ENCODE peak calls at places on chromosomes 1 and 21, in eight cellular contexts. J, W, V, C, H, Y, O and B are unnamed samples.

GRCh38 chr1:63575340-63575826 is 17.8 kb upstream of the PGM1 start:
- DNase-seq in Y (no peak), H (no peak), W (no peak), O (peak), C (no peak), J (no peak), V (peak), B (peak)

GRCh38 chr1:243595527-243596206 is 254.4 kb downstream of the AKT3 start:
- DNase-seq in H (no peak), O (no peak), Y (no peak), J (no peak), W (no peak), C (no peak), V (no peak), B (no peak)

GRCh38 chr1:229095325-229095724 is 175.6 kb upstream of the RAB4A start:
- DNase-seq in C (no peak), J (no peak), O (no peak), V (no peak), W (no peak), Y (no peak), H (no peak), B (no peak)

GRCh38 chr21:21101911-21102310 is 103.7 kb downstream of the NCAM2 start:
- DNase-seq in Y (no peak), W (no peak), C (no peak), V (peak), H (no peak), J (no peak), O (no peak), B (peak)

GRCh38 chr1:10644307-10645128 is 151.9 kb downstream of the CASZ1 start:
- DNase-seq in J (no peak), V (no peak), O (no peak), H (no peak), W (no peak), C (no peak), Y (no peak), B (peak)

GRCh38 chr1:37599940-37600339 is 4.2 kb upstream of the GNL2 start:
- DNase-seq in J (no peak), Y (no peak), O (no peak), V (no peak), W (no peak), H (no peak), C (no peak), B (no peak)

GRCh38 chr1:150507912-150508864 is at the start of gene ECM1:
- DNase-seq in W (no peak), C (no peak), Y (no peak), H (peak), V (peak), O (no peak), J (no peak), B (peak)

GRCh38 chr1:23720256-23720995 is 22.8 kb upstream of the ELOA start:
- DNase-seq in W (no peak), Y (no peak), H (no peak), O (no peak), C (no peak), J (no peak), V (no peak), B (peak)

GRCh38 chr21:46098303-46099141 is 610 bp downstream of the COL6A2 start:
- DNase-seq in W (no peak), Y (no peak), O (peak), C (no peak), V (no peak), H (peak), J (peak), B (peak)

GRCh38 chr1:47023268-47024137 is at the start of gene CYP4X1:
- DNase-seq in J (peak), C (no peak), H (no peak), Y (no peak), V (no peak), W (no peak), O (no peak), B (no peak)

GRCh38 chr1:95118019-95118499 is 904 bp downstream of the TLCD4 start:
- DNase-seq in C (peak), H (no peak), J (peak), V (no peak), O (no peak), Y (no peak), W (no peak), B (no peak)

GRCh38 chr1:230282157-230282556 is 144.0 kb downstream of the PGBD5 start:
- DNase-seq in C (no peak), V (peak), W (no peak), Y (no peak), J (peak), O (peak), H (peak), B (no peak)

GRCh38 chr1:82225407-82226197 is 424.9 kb downstream of the ADGRL2 start:
- DNase-seq in J (no peak), H (no peak), Y (no peak), W (no peak), O (no peak), C (no peak), V (peak), B (peak)

GRCh38 chr21:43697758-43698643 is 20.9 kb upstream of the PDXK start:
- DNase-seq in Y (no peak), O (no peak), C (no peak), J (peak), W (no peak), H (no peak), V (no peak), B (no peak)

GRCh38 chr1:200384818-200385390 is 24.9 kb downstream of the ZNF281 start:
- DNase-seq in J (no peak), V (no peak), O (no peak), W (no peak), Y (no peak), C (no peak), H (no peak), B (no peak)

GRCh38 chr1:3238705-3239278 is 169.8 kb downstream of the PRDM16 start:
- DNase-seq in W (no peak), Y (no peak), H (no peak), C (no peak), J (no peak), O (no peak), V (no peak), B (no peak)